ENCODE peak calls at places on chromosome 20, in seven cellular contexts. One of them, this sample, is unnamed.

GRCh38 chr20:64057628-64058498 is 5.1 kb upstream of the TCEA2 start:
- DNase-seq in uterus: peak
- DNase-seq in esophagus squamous epithelium: no peak
- DNase-seq in heart left ventricle: peak
- DNase-seq in neural progenitor cell: peak
- DNase-seq in Peyer's patch: peak
- DNase-seq in stomach: peak
- DNase-seq in this sample: peak

GRCh38 chr20:62914970-62915457 is 11.3 kb downstream of the DIDO1 start:
- DNase-seq in stomach: no peak
- DNase-seq in Peyer's patch: peak
- DNase-seq in uterus: no peak
- DNase-seq in heart left ventricle: no peak
- DNase-seq in esophagus squamous epithelium: no peak
- DNase-seq in neural progenitor cell: peak
- DNase-seq in this sample: no peak

GRCh38 chr20:20322912-20323311 is 45.0 kb upstream of the INSM1 start:
- DNase-seq in stomach: no peak
- DNase-seq in neural progenitor cell: no peak
- DNase-seq in uterus: no peak
- DNase-seq in Peyer's patch: no peak
- DNase-seq in esophagus squamous epithelium: no peak
- DNase-seq in heart left ventricle: no peak
- DNase-seq in this sample: no peak

GRCh38 chr20:35539756-35540212 is 2.1 kb upstream of the ERGIC3 start:
- DNase-seq in esophagus squamous epithelium: no peak
- DNase-seq in Peyer's patch: peak
- DNase-seq in neural progenitor cell: peak
- DNase-seq in stomach: peak
- DNase-seq in heart left ventricle: no peak
- DNase-seq in uterus: no peak
- DNase-seq in this sample: peak

GRCh38 chr20:10523438-10523837 is 88.3 kb downstream of the SLX4IP start:
- DNase-seq in neural progenitor cell: no peak
- DNase-seq in uterus: no peak
- DNase-seq in Peyer's patch: no peak
- DNase-seq in heart left ventricle: no peak
- DNase-seq in esophagus squamous epithelium: no peak
- DNase-seq in stomach: no peak
- DNase-seq in this sample: no peak

GRCh38 chr20:8043687-8044278 is 24.2 kb upstream of the TMX4 start:
- DNase-seq in Peyer's patch: peak
- DNase-seq in neural progenitor cell: peak
- DNase-seq in stomach: no peak
- DNase-seq in esophagus squamous epithelium: no peak
- DNase-seq in heart left ventricle: no peak
- DNase-seq in uterus: no peak
- DNase-seq in this sample: no peak

GRCh38 chr20:1946442-1946761 is 47.5 kb downstream of the PDYN start:
- DNase-seq in uterus: no peak
- DNase-seq in esophagus squamous epithelium: no peak
- DNase-seq in stomach: no peak
- DNase-seq in Peyer's patch: no peak
- DNase-seq in heart left ventricle: no peak
- DNase-seq in neural progenitor cell: no peak
- DNase-seq in this sample: no peak

GRCh38 chr20:51525241-51526104 is 17.0 kb downstream of the NFATC2 start:
- DNase-seq in Peyer's patch: peak
- DNase-seq in esophagus squamous epithelium: no peak
- DNase-seq in neural progenitor cell: no peak
- DNase-seq in stomach: no peak
- DNase-seq in uterus: no peak
- DNase-seq in heart left ventricle: peak
- DNase-seq in this sample: no peak

GRCh38 chr20:48951646-48952045 is 30.1 kb downstream of the ARFGEF2 start:
- DNase-seq in stomach: no peak
- DNase-seq in uterus: no peak
- DNase-seq in neural progenitor cell: no peak
- DNase-seq in esophagus squamous epithelium: no peak
- DNase-seq in Peyer's patch: no peak
- DNase-seq in heart left ventricle: no peak
- DNase-seq in this sample: no peak

GRCh38 chr20:48951041-48951440 is 29.5 kb downstream of the ARFGEF2 start:
- DNase-seq in esophagus squamous epithelium: no peak
- DNase-seq in stomach: no peak
- DNase-seq in Peyer's patch: no peak
- DNase-seq in uterus: no peak
- DNase-seq in heart left ventricle: no peak
- DNase-seq in neural progenitor cell: no peak
- DNase-seq in this sample: no peak

GRCh38 chr20:48952656-48953055 is 31.1 kb downstream of the ARFGEF2 start:
- DNase-seq in stomach: no peak
- DNase-seq in Peyer's patch: no peak
- DNase-seq in uterus: no peak
- DNase-seq in esophagus squamous epithelium: no peak
- DNase-seq in heart left ventricle: no peak
- DNase-seq in neural progenitor cell: no peak
- DNase-seq in this sample: no peak

GRCh38 chr20:48948612-48949011 is 27.1 kb downstream of the ARFGEF2 start:
- DNase-seq in heart left ventricle: no peak
- DNase-seq in neural progenitor cell: no peak
- DNase-seq in esophagus squamous epithelium: no peak
- DNase-seq in stomach: no peak
- DNase-seq in uterus: no peak
- DNase-seq in Peyer's patch: no peak
- DNase-seq in this sample: no peak

DNA sequence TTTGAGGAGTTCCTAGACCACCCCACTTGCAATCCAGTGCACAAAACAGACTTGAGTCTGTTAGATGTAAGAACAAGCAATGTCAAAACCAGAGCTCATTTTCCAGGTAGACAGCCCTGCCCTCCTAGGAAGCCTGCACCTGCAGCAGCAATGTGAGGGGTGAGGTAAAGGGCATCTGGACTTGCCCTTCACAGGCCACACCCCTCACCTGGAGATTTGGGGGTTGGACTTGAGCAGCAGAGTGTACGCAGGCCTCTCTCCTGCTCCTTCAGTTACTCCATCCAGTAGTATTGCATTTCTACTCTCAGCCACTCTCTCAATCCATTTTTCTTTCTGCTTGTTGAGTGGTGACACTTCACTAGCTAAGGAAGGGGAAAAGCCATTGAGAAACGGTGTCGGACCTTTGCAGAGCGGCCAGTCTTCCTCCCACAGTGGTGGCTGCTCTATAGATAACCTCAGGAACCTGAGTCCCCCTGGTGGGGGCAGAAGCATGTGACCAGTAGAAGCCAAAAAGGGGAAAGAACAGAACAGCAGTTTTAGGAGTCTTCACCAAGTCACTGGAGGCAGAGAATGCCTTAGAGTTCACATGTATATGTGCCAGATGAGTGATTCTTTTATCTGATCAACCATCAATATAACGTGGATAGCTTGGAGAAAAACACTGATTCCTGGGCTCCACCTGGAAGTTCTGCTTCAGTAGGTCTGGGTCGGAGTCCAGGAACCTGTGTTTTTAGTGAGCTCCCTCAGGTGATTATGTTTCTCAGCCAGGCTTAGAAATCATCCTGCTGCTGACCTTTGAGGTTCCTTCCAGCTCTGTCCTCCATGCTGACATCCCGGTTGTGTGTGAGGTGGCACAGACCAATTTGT is 28.0 kb downstream of the ARFGEF2 start:
- DNase-seq in uterus: no peak
- DNase-seq in neural progenitor cell: peak
- DNase-seq in Peyer's patch: no peak
- DNase-seq in stomach: peak
- DNase-seq in heart left ventricle: no peak
- DNase-seq in esophagus squamous epithelium: no peak
- DNase-seq in this sample: no peak
- TF ChIP-seq CTCF in uterus: no peak
- TF ChIP-seq CTCF in neural progenitor cell: peak
- TF ChIP-seq CTCF in Peyer's patch: peak
- TF ChIP-seq CTCF in stomach: no peak
- TF ChIP-seq CTCF in heart left ventricle: no peak
- TF ChIP-seq CTCF in esophagus squamous epithelium: no peak
- TF ChIP-seq CTCF in this sample: no peak

GRCh38 chr20:25197173-25197869 is 1.8 kb downstream of the ENTPD6 start:
- DNase-seq in heart left ventricle: no peak
- DNase-seq in neural progenitor cell: no peak
- DNase-seq in stomach: no peak
- DNase-seq in Peyer's patch: no peak
- DNase-seq in uterus: no peak
- DNase-seq in esophagus squamous epithelium: no peak
- DNase-seq in this sample: no peak

GRCh38 chr20:25195962-25196700 is 619 bp downstream of the ENTPD6 start:
- DNase-seq in uterus: no peak
- DNase-seq in Peyer's patch: peak
- DNase-seq in stomach: peak
- DNase-seq in heart left ventricle: peak
- DNase-seq in neural progenitor cell: peak
- DNase-seq in esophagus squamous epithelium: no peak
- DNase-seq in this sample: peak

GRCh38 chr20:25196701-25197120 is 1.2 kb downstream of the ENTPD6 start:
- DNase-seq in stomach: no peak
- DNase-seq in neural progenitor cell: peak
- DNase-seq in esophagus squamous epithelium: no peak
- DNase-seq in heart left ventricle: no peak
- DNase-seq in Peyer's patch: no peak
- DNase-seq in uterus: no peak
- DNase-seq in this sample: no peak

GRCh38 chr20:25194333-25194972 is 1.1 kb upstream of the ENTPD6 start:
- DNase-seq in stomach: no peak
- DNase-seq in neural progenitor cell: no peak
- DNase-seq in Peyer's patch: no peak
- DNase-seq in esophagus squamous epithelium: no peak
- DNase-seq in heart left ventricle: peak
- DNase-seq in uterus: no peak
- DNase-seq in this sample: no peak

DNA sequence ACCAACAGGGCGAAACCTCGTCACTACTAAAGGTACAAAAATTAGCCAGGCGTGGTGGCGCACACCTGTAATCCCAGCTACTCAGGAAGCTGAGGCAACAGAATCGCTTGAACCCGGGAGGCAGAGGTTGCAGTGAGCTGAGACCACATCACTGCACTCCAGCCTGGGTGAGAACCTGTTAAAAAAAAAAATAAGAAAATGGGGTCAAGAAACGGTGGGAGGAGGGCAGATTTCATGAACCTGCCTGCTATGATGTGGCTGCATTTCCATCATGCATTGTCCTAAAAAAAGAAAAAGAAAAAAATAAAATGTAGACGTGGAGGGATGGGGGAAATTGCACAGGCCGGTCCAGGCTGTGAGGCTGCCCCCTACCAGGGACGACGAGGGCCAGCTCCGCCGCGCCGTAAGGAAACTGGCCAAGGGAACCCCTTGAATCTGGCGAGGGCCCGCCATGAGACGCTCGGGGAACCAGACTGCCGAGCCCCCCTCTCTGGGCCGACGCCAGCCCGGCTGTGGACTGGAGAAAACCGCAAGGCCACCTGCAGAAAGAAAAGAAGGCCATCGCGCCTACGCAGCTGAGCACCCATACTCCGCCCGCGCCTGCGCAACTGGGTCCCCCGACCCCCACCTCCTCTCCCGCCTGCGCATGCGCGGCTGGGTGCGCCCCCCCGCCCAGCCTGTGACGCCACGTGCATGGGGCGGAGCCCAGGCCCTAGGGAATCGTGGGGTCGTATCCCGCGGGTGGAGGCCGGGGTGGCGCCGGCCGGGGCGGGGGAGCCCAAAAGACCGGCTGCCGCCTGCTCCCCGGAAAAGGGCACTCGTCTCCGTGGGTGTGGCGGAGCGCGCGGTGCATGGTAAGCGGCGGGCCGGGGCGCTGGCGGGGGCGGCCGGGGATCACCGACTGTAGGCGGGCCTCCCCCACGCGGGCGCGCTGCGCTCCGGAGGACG is at the start of gene ENTPD6:
- DNase-seq in stomach: peak
- DNase-seq in neural progenitor cell: peak
- DNase-seq in esophagus squamous epithelium: peak
- DNase-seq in uterus: peak
- DNase-seq in Peyer's patch: peak
- DNase-seq in heart left ventricle: peak
- DNase-seq in this sample: peak
- TF ChIP-seq CTCF in stomach: peak
- TF ChIP-seq CTCF in neural progenitor cell: no peak
- TF ChIP-seq CTCF in esophagus squamous epithelium: no peak
- TF ChIP-seq CTCF in uterus: peak
- TF ChIP-seq CTCF in Peyer's patch: no peak
- TF ChIP-seq CTCF in heart left ventricle: peak
- TF ChIP-seq CTCF in this sample: no peak

GRCh38 chr20:16349518-16350295 is 223.5 kb downstream of the KIF16B start:
- DNase-seq in heart left ventricle: no peak
- DNase-seq in stomach: no peak
- DNase-seq in esophagus squamous epithelium: no peak
- DNase-seq in neural progenitor cell: no peak
- DNase-seq in Peyer's patch: no peak
- DNase-seq in uterus: no peak
- DNase-seq in this sample: no peak

GRCh38 chr20:16351415-16351814 is 221.8 kb downstream of the KIF16B start:
- DNase-seq in stomach: no peak
- DNase-seq in heart left ventricle: no peak
- DNase-seq in neural progenitor cell: no peak
- DNase-seq in uterus: no peak
- DNase-seq in Peyer's patch: no peak
- DNase-seq in esophagus squamous epithelium: no peak
- DNase-seq in this sample: no peak

GRCh38 chr20:16350465-16350864 is 222.8 kb downstream of the KIF16B start:
- DNase-seq in esophagus squamous epithelium: no peak
- DNase-seq in heart left ventricle: no peak
- DNase-seq in neural progenitor cell: no peak
- DNase-seq in Peyer's patch: no peak
- DNase-seq in uterus: no peak
- DNase-seq in stomach: no peak
- DNase-seq in this sample: no peak

GRCh38 chr20:16352321-16352720 is 220.9 kb downstream of the KIF16B start:
- DNase-seq in uterus: no peak
- DNase-seq in Peyer's patch: no peak
- DNase-seq in esophagus squamous epithelium: no peak
- DNase-seq in stomach: no peak
- DNase-seq in neural progenitor cell: no peak
- DNase-seq in heart left ventricle: no peak
- DNase-seq in this sample: no peak

GRCh38 chr20:16352751-16353150 is 220.5 kb downstream of the KIF16B start:
- DNase-seq in heart left ventricle: no peak
- DNase-seq in esophagus squamous epithelium: no peak
- DNase-seq in neural progenitor cell: no peak
- DNase-seq in stomach: no peak
- DNase-seq in uterus: no peak
- DNase-seq in Peyer's patch: no peak
- DNase-seq in this sample: no peak
- TF ChIP-seq CTCF in heart left ventricle: no peak
- TF ChIP-seq CTCF in esophagus squamous epithelium: no peak
- TF ChIP-seq CTCF in neural progenitor cell: peak
- TF ChIP-seq CTCF in stomach: no peak
- TF ChIP-seq CTCF in uterus: no peak
- TF ChIP-seq CTCF in Peyer's patch: no peak
- TF ChIP-seq CTCF in this sample: no peak

DNA sequence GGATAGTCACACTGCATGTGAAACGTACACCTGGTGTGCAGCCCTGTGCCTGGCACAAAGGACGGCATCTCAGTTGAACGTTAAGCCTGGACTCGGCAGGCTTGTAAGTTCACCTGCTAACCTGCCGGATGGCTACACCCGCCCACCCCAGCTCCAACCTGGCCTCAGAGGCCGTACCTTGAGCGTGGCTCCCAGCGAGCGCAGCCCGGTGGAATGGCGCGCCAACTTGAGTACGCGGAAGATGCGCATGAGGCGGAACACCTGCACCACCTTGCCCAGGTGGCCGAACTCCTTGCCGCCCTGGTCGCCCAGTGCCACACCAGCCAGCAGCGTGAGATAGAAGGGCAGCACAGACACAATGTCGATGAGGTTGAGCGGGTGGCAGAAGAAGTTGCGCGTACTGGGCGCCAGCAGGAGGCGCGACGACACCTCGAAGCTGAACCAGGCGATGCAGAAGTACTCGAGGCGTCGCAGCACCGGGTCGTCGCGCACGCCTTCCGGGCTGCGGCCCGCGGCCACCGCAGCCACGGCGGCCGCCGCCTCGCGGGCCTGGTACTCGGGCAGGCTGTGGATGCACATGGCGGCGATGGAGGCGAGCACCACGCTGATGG is 3.3 kb downstream of the KCNS1 start:
- DNase-seq in neural progenitor cell: no peak
- DNase-seq in heart left ventricle: no peak
- DNase-seq in uterus: no peak
- DNase-seq in esophagus squamous epithelium: no peak
- DNase-seq in stomach: no peak
- DNase-seq in Peyer's patch: no peak
- DNase-seq in this sample: no peak
- TF ChIP-seq CTCF in neural progenitor cell: no peak
- TF ChIP-seq CTCF in heart left ventricle: peak
- TF ChIP-seq CTCF in uterus: no peak
- TF ChIP-seq CTCF in esophagus squamous epithelium: peak
- TF ChIP-seq CTCF in stomach: no peak
- TF ChIP-seq CTCF in Peyer's patch: peak
- TF ChIP-seq CTCF in this sample: no peak